ENCODE peak calls at places on chromosome 22, in nine cellular contexts. One of them, this sample, is unnamed. For H3K27me3 and H3K4me1, the result is how much of the 10 kb centered on the place peaks cover.

GRCh38 chr22:22342697-22343602 is 98.4 kb downstream of the VPREB1 start:
- DNase-seq in sigmoid colon: no peak
- DNase-seq in PC-9: peak
- DNase-seq in keratinocyte: peak
- DNase-seq in left ventricle myocardium inferior: peak
- DNase-seq in cardiac muscle cell: peak
- DNase-seq in thoracic aorta: no peak
- DNase-seq in neuronal stem cell: peak
- DNase-seq in ovary: no peak
- DNase-seq in this sample: peak

GRCh38 chr22:20741634-20742581 is 32.0 kb upstream of the SERPIND1 start:
- DNase-seq in sigmoid colon: no peak
- DNase-seq in PC-9: no peak
- DNase-seq in keratinocyte: no peak
- DNase-seq in left ventricle myocardium inferior: no peak
- DNase-seq in cardiac muscle cell: peak
- DNase-seq in thoracic aorta: no peak
- DNase-seq in neuronal stem cell: peak
- DNase-seq in ovary: no peak
- DNase-seq in this sample: peak

GRCh38 chr22:31342389-31343125 is 3.6 kb downstream of the PATZ1 start:
- DNase-seq in sigmoid colon: no peak
- DNase-seq in PC-9: no peak
- DNase-seq in keratinocyte: no peak
- DNase-seq in left ventricle myocardium inferior: no peak
- DNase-seq in cardiac muscle cell: no peak
- DNase-seq in thoracic aorta: no peak
- DNase-seq in neuronal stem cell: peak
- DNase-seq in ovary: no peak
- DNase-seq in this sample: no peak

GRCh38 chr22:17159504-17159951 is 451 bp upstream of the HDHD5 start:
- DNase-seq in sigmoid colon: peak
- DNase-seq in PC-9: peak
- DNase-seq in keratinocyte: no peak
- DNase-seq in left ventricle myocardium inferior: peak
- DNase-seq in cardiac muscle cell: no peak
- DNase-seq in thoracic aorta: peak
- DNase-seq in neuronal stem cell: no peak
- DNase-seq in ovary: peak
- DNase-seq in this sample: no peak

GRCh38 chr22:30922151-30922611 is 46.4 kb downstream of the MORC2 start:
- DNase-seq in sigmoid colon: peak
- DNase-seq in PC-9: no peak
- DNase-seq in keratinocyte: no peak
- DNase-seq in left ventricle myocardium inferior: peak
- DNase-seq in cardiac muscle cell: no peak
- DNase-seq in thoracic aorta: no peak
- DNase-seq in neuronal stem cell: no peak
- DNase-seq in ovary: peak
- DNase-seq in this sample: peak

GRCh38 chr22:50218996-50219727 is 18.4 kb downstream of the SELENOO start:
- DNase-seq in sigmoid colon: peak
- DNase-seq in PC-9: no peak
- DNase-seq in keratinocyte: no peak
- DNase-seq in left ventricle myocardium inferior: peak
- DNase-seq in cardiac muscle cell: peak
- DNase-seq in thoracic aorta: no peak
- DNase-seq in neuronal stem cell: no peak
- DNase-seq in ovary: peak
- DNase-seq in this sample: no peak

GRCh38 chr22:27750866-27751265 is 50.7 kb downstream of the MN1 start:
- DNase-seq in sigmoid colon: peak
- DNase-seq in PC-9: no peak
- DNase-seq in keratinocyte: no peak
- DNase-seq in left ventricle myocardium inferior: no peak
- DNase-seq in cardiac muscle cell: no peak
- DNase-seq in thoracic aorta: no peak
- DNase-seq in neuronal stem cell: no peak
- DNase-seq in ovary: peak
- DNase-seq in this sample: no peak

GRCh38 chr22:25551396-25551795 is 13.1 kb upstream of the GRK3 start:
- DNase-seq in sigmoid colon: no peak
- DNase-seq in PC-9: no peak
- DNase-seq in keratinocyte: no peak
- DNase-seq in left ventricle myocardium inferior: no peak
- DNase-seq in cardiac muscle cell: no peak
- DNase-seq in thoracic aorta: no peak
- DNase-seq in neuronal stem cell: no peak
- DNase-seq in ovary: no peak
- DNase-seq in this sample: no peak

GRCh38 chr22:24583221-24583971 is 9.5 kb downstream of the LRRC75B start:
- DNase-seq in sigmoid colon: no peak
- DNase-seq in PC-9: no peak
- DNase-seq in keratinocyte: no peak
- DNase-seq in left ventricle myocardium inferior: no peak
- DNase-seq in cardiac muscle cell: peak
- DNase-seq in thoracic aorta: no peak
- DNase-seq in neuronal stem cell: no peak
- DNase-seq in ovary: peak
- DNase-seq in this sample: no peak

GRCh38 chr22:27488456-27489224 is 312.9 kb downstream of the MN1 start:
- DNase-seq in sigmoid colon: no peak
- DNase-seq in PC-9: no peak
- DNase-seq in keratinocyte: no peak
- DNase-seq in left ventricle myocardium inferior: no peak
- DNase-seq in cardiac muscle cell: no peak
- DNase-seq in thoracic aorta: no peak
- DNase-seq in neuronal stem cell: no peak
- DNase-seq in ovary: no peak
- DNase-seq in this sample: no peak

GRCh38 chr22:31139866-31140716 is at the start of gene PLA2G3:
- DNase-seq in sigmoid colon: no peak
- DNase-seq in PC-9: no peak
- DNase-seq in keratinocyte: no peak
- DNase-seq in left ventricle myocardium inferior: no peak
- DNase-seq in cardiac muscle cell: peak
- DNase-seq in thoracic aorta: no peak
- DNase-seq in neuronal stem cell: peak
- DNase-seq in ovary: no peak
- DNase-seq in this sample: no peak

GRCh38 chr22:43273902-43274484 is 69.2 kb downstream of the SCUBE1 start:
- DNase-seq in sigmoid colon: no peak
- DNase-seq in PC-9: peak
- DNase-seq in keratinocyte: peak
- DNase-seq in left ventricle myocardium inferior: no peak
- DNase-seq in cardiac muscle cell: peak
- DNase-seq in thoracic aorta: no peak
- DNase-seq in neuronal stem cell: peak
- DNase-seq in ovary: no peak
- DNase-seq in this sample: no peak

GRCh38 chr22:31160328-31160978 is 471 bp downstream of the RNF185 start:
- DNase-seq in sigmoid colon: peak
- DNase-seq in PC-9: no peak
- DNase-seq in keratinocyte: no peak
- DNase-seq in left ventricle myocardium inferior: no peak
- DNase-seq in cardiac muscle cell: peak
- DNase-seq in thoracic aorta: no peak
- DNase-seq in neuronal stem cell: no peak
- DNase-seq in ovary: no peak
- DNase-seq in this sample: peak

GRCh38 chr22:20025401-20026203 is 4.7 kb downstream of the TANGO2 start:
- DNase-seq in sigmoid colon: no peak
- DNase-seq in PC-9: no peak
- DNase-seq in keratinocyte: no peak
- DNase-seq in left ventricle myocardium inferior: no peak
- DNase-seq in cardiac muscle cell: no peak
- DNase-seq in thoracic aorta: no peak
- DNase-seq in neuronal stem cell: no peak
- DNase-seq in ovary: no peak
- DNase-seq in this sample: no peak

GRCh38 chr22:26990503-26991189 is 333.3 kb downstream of the MIAT start:
- DNase-seq in sigmoid colon: no peak
- DNase-seq in PC-9: no peak
- DNase-seq in keratinocyte: no peak
- DNase-seq in left ventricle myocardium inferior: no peak
- DNase-seq in cardiac muscle cell: no peak
- DNase-seq in thoracic aorta: no peak
- DNase-seq in neuronal stem cell: no peak
- DNase-seq in ovary: no peak
- DNase-seq in this sample: no peak

GRCh38 chr22:22940961-22941605 is 53.5 kb downstream of the IGLL5 start:
- DNase-seq in sigmoid colon: peak
- DNase-seq in PC-9: no peak
- DNase-seq in keratinocyte: no peak
- DNase-seq in left ventricle myocardium inferior: no peak
- DNase-seq in cardiac muscle cell: no peak
- DNase-seq in thoracic aorta: no peak
- DNase-seq in neuronal stem cell: no peak
- DNase-seq in ovary: no peak
- DNase-seq in this sample: no peak

GRCh38 chr22:41301085-41302015 is at the start of gene ZC3H7B:
- DNase-seq in sigmoid colon: peak
- DNase-seq in PC-9: peak
- DNase-seq in keratinocyte: no peak
- DNase-seq in left ventricle myocardium inferior: peak
- DNase-seq in cardiac muscle cell: peak
- DNase-seq in thoracic aorta: peak
- DNase-seq in neuronal stem cell: peak
- DNase-seq in ovary: peak
- DNase-seq in this sample: peak

GRCh38 chr22:41300661-41301060 is 664 bp upstream of the ZC3H7B start:
- DNase-seq in sigmoid colon: no peak
- DNase-seq in PC-9: peak
- DNase-seq in keratinocyte: no peak
- DNase-seq in left ventricle myocardium inferior: no peak
- DNase-seq in cardiac muscle cell: no peak
- DNase-seq in thoracic aorta: no peak
- DNase-seq in neuronal stem cell: no peak
- DNase-seq in ovary: no peak
- DNase-seq in this sample: no peak

GRCh38 chr22:41302016-41302767 is 867 bp downstream of the ZC3H7B start:
- DNase-seq in sigmoid colon: no peak
- DNase-seq in PC-9: no peak
- DNase-seq in keratinocyte: no peak
- DNase-seq in left ventricle myocardium inferior: no peak
- DNase-seq in cardiac muscle cell: peak
- DNase-seq in thoracic aorta: no peak
- DNase-seq in neuronal stem cell: peak
- DNase-seq in ovary: peak
- DNase-seq in this sample: no peak

GRCh38 chr22:41296826-41297667 is 4.3 kb upstream of the ZC3H7B start:
- DNase-seq in sigmoid colon: no peak
- DNase-seq in PC-9: no peak
- DNase-seq in keratinocyte: no peak
- DNase-seq in left ventricle myocardium inferior: no peak
- DNase-seq in cardiac muscle cell: no peak
- DNase-seq in thoracic aorta: no peak
- DNase-seq in neuronal stem cell: no peak
- DNase-seq in ovary: no peak
- DNase-seq in this sample: no peak
- H3K27ac ChIP-seq in sigmoid colon: no peak
- H3K27ac ChIP-seq in PC-9: no peak
- H3K27ac ChIP-seq in keratinocyte: no peak
- H3K27ac ChIP-seq in left ventricle myocardium inferior: no peak
- H3K27ac ChIP-seq in cardiac muscle cell: no peak
- H3K27ac ChIP-seq in thoracic aorta: no peak
- H3K27ac ChIP-seq in neuronal stem cell: no peak
- H3K27ac ChIP-seq in ovary: no peak
- H3K27ac ChIP-seq in this sample: no peak

GRCh38 chr22:45603631-45604030 is 68.0 kb upstream of the ATXN10 start:
- DNase-seq in sigmoid colon: peak
- DNase-seq in PC-9: no peak
- DNase-seq in keratinocyte: no peak
- DNase-seq in left ventricle myocardium inferior: no peak
- DNase-seq in cardiac muscle cell: no peak
- DNase-seq in thoracic aorta: no peak
- DNase-seq in neuronal stem cell: no peak
- DNase-seq in ovary: no peak
- DNase-seq in this sample: no peak
- H3K27me3 ChIP-seq in sigmoid colon: under half
- H3K27me3 ChIP-seq in PC-9: under half
- H3K27me3 ChIP-seq in keratinocyte: under half
- H3K27me3 ChIP-seq in left ventricle myocardium inferior: under half
- H3K27me3 ChIP-seq in cardiac muscle cell: half or more
- H3K27me3 ChIP-seq in thoracic aorta: under half
- H3K27me3 ChIP-seq in neuronal stem cell: under half
- H3K27me3 ChIP-seq in ovary: under half
- H3K27me3 ChIP-seq in this sample: under half

DNA sequence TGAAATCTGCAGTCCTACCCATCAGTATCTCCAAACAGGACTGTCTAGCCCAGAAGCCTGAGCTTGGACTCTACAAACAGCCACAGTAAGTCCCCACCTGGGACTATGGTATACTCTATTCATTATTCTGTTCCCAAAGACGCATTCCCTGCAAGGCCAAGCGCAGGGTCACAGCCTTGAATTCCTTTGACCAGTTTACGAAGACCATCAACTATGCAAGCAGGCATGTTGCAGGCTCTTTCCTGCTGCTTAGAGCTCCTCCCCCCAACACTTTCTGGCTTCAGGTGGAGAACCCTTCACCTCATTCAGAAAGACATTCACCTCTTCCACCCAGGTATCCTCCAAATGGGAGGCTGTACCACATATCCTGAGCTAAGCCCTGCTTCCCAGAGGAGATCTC is 62.5 kb downstream of the TIMP3 start:
- DNase-seq in sigmoid colon: no peak
- DNase-seq in PC-9: no peak
- DNase-seq in keratinocyte: no peak
- DNase-seq in left ventricle myocardium inferior: no peak
- DNase-seq in cardiac muscle cell: no peak
- DNase-seq in thoracic aorta: no peak
- DNase-seq in neuronal stem cell: no peak
- DNase-seq in ovary: no peak
- DNase-seq in this sample: no peak
- H3K4me1 ChIP-seq in sigmoid colon: under half
- H3K4me1 ChIP-seq in PC-9: under half
- H3K4me1 ChIP-seq in keratinocyte: under half
- H3K4me1 ChIP-seq in left ventricle myocardium inferior: under half
- H3K4me1 ChIP-seq in cardiac muscle cell: under half
- H3K4me1 ChIP-seq in thoracic aorta: under half
- H3K4me1 ChIP-seq in neuronal stem cell: under half
- H3K4me1 ChIP-seq in ovary: under half
- H3K4me1 ChIP-seq in this sample: under half

DNA sequence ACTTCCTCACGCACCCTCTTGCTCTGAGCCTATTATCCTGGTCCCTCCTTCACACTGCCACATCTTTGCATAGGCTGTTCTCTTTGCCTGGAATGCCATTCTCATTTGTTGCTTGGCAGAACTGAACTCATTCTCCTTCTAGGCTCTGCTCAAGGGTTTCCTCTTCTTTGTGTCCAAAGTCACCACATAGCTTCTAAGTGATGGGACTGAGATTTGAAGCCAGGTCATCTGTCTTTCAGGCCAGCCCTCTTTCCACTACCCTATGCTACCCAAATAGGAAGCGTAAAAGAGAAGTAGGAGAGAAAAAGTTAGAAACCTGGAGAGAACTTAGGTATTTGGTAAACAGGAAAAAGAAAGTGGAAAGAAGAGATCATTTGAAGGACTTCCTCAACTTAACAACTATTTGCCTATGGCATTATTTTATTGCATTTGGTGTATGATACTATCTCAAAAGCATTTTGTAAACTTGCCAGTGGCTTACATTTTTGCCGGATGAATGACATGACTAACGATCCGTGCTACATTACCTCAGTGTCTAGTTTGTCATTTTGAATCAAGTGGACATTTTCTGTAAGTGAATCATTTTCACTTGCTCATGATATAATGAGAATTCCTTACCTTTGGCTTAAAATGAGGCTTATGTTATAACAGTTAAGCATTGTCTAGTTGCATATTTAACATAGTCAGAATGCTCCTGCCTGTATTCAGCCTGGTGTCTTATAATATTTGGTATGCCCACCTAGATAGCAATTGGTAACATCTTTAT is 18.5 kb downstream of the NF2 start:
- DNase-seq in sigmoid colon: no peak
- DNase-seq in PC-9: peak
- DNase-seq in keratinocyte: peak
- DNase-seq in left ventricle myocardium inferior: no peak
- DNase-seq in cardiac muscle cell: no peak
- DNase-seq in thoracic aorta: no peak
- DNase-seq in neuronal stem cell: no peak
- DNase-seq in ovary: no peak
- DNase-seq in this sample: no peak
- H3K27ac ChIP-seq in sigmoid colon: peak
- H3K27ac ChIP-seq in PC-9: peak
- H3K27ac ChIP-seq in keratinocyte: peak
- H3K27ac ChIP-seq in left ventricle myocardium inferior: peak
- H3K27ac ChIP-seq in cardiac muscle cell: no peak
- H3K27ac ChIP-seq in thoracic aorta: peak
- H3K27ac ChIP-seq in neuronal stem cell: no peak
- H3K27ac ChIP-seq in ovary: no peak
- H3K27ac ChIP-seq in this sample: no peak